ENCODE peak calls at places on chromosomes 13 and 19, in four cellular contexts. One of them, this sample, is unnamed.

GRCh38 chr19:34044011-34044410 is 128.3 kb upstream of the LSM14A start:
- DNase-seq in AG04450: no peak
- DNase-seq in CD4-positive, alpha-beta T cell: no peak
- DNase-seq in body of pancreas: no peak
- DNase-seq in this sample: no peak

GRCh38 chr13:113820813-113821651 is 42.8 kb downstream of the GAS6 start:
- DNase-seq in AG04450: peak; percentile 97
- DNase-seq in CD4-positive, alpha-beta T cell: no peak
- DNase-seq in body of pancreas: peak; percentile 44
- DNase-seq in this sample: peak; percentile 72

GRCh38 chr19:18932216-18932841 is 8.7 kb downstream of the HOMER3 start:
- DNase-seq in AG04450: no peak
- DNase-seq in CD4-positive, alpha-beta T cell: peak; percentile 86
- DNase-seq in body of pancreas: peak; percentile 57
- DNase-seq in this sample: no peak

GRCh38 chr19:45739498-45740439 is 6.5 kb downstream of the MEIOSIN start:
- DNase-seq in AG04450: no peak
- DNase-seq in CD4-positive, alpha-beta T cell: no peak
- DNase-seq in body of pancreas: no peak
- DNase-seq in this sample: no peak

GRCh38 chr13:30998548-30999140 is 66.2 kb downstream of the TEX26 start:
- DNase-seq in AG04450: peak; percentile 38
- DNase-seq in CD4-positive, alpha-beta T cell: no peak
- DNase-seq in body of pancreas: no peak
- DNase-seq in this sample: no peak

GRCh38 chr19:3067549-3067948 is 5.3 kb upstream of the TLE5 start:
- DNase-seq in AG04450: no peak
- DNase-seq in CD4-positive, alpha-beta T cell: no peak
- DNase-seq in body of pancreas: no peak
- DNase-seq in this sample: no peak

GRCh38 chr19:31300406-31300805 is 48.8 kb downstream of the TSHZ3 start:
- DNase-seq in AG04450: no peak
- DNase-seq in CD4-positive, alpha-beta T cell: no peak
- DNase-seq in body of pancreas: no peak
- DNase-seq in this sample: no peak

GRCh38 chr13:31896427-31896826 is 135.1 kb upstream of the FRY start:
- DNase-seq in AG04450: no peak
- DNase-seq in CD4-positive, alpha-beta T cell: no peak
- DNase-seq in body of pancreas: no peak
- DNase-seq in this sample: no peak

GRCh38 chr13:31807090-31807541 is 67.8 kb downstream of the RXFP2 start:
- DNase-seq in AG04450: no peak
- DNase-seq in CD4-positive, alpha-beta T cell: peak; percentile 9
- DNase-seq in body of pancreas: no peak
- DNase-seq in this sample: no peak

GRCh38 chr13:104422668-104423067 is 1356.5 kb upstream of the SLC10A2 start:
- DNase-seq in AG04450: no peak
- DNase-seq in CD4-positive, alpha-beta T cell: no peak
- DNase-seq in body of pancreas: no peak
- DNase-seq in this sample: no peak

GRCh38 chr13:87052731-87053130 is 618.4 kb upstream of the SLITRK5 start:
- DNase-seq in AG04450: no peak
- DNase-seq in CD4-positive, alpha-beta T cell: no peak
- DNase-seq in body of pancreas: no peak
- DNase-seq in this sample: no peak

GRCh38 chr13:43894438-43894837 is 14.7 kb downstream of the LACC1 start:
- DNase-seq in AG04450: no peak
- DNase-seq in CD4-positive, alpha-beta T cell: no peak
- DNase-seq in body of pancreas: no peak
- DNase-seq in this sample: no peak

GRCh38 chr19:53132231-53132991 is at the start of gene ZNF415:
- DNase-seq in AG04450: peak; percentile 41
- DNase-seq in CD4-positive, alpha-beta T cell: no peak
- DNase-seq in body of pancreas: peak; percentile 83
- DNase-seq in this sample: peak; percentile 73

GRCh38 chr19:53002479-53002878 is 11.2 kb upstream of the ERVV-1 start:
- DNase-seq in AG04450: no peak
- DNase-seq in CD4-positive, alpha-beta T cell: no peak
- DNase-seq in body of pancreas: no peak
- DNase-seq in this sample: no peak

GRCh38 chr19:2235396-2236284 is 489 bp downstream of the PLEKHJ1 start:
- DNase-seq in AG04450: no peak
- DNase-seq in CD4-positive, alpha-beta T cell: no peak
- DNase-seq in body of pancreas: peak; percentile 83
- DNase-seq in this sample: no peak

GRCh38 chr13:41547253-41548000 is 90.1 kb downstream of the RGCC start:
- DNase-seq in AG04450: no peak
- DNase-seq in CD4-positive, alpha-beta T cell: no peak
- DNase-seq in body of pancreas: peak; percentile 45
- DNase-seq in this sample: peak; percentile 69

GRCh38 chr19:38878575-38879399 is 712 bp upstream of the RINL start:
- DNase-seq in AG04450: no peak
- DNase-seq in CD4-positive, alpha-beta T cell: no peak
- DNase-seq in body of pancreas: no peak
- DNase-seq in this sample: no peak

GRCh38 chr13:29498426-29499040 is 97.0 kb downstream of the SLC7A1 start:
- DNase-seq in AG04450: no peak
- DNase-seq in CD4-positive, alpha-beta T cell: no peak
- DNase-seq in body of pancreas: peak; percentile 56
- DNase-seq in this sample: no peak

GRCh38 chr13:112117955-112118302 is 51.0 kb downstream of the SOX1 start:
- DNase-seq in AG04450: no peak
- DNase-seq in CD4-positive, alpha-beta T cell: no peak
- DNase-seq in body of pancreas: no peak
- DNase-seq in this sample: no peak

DNA sequence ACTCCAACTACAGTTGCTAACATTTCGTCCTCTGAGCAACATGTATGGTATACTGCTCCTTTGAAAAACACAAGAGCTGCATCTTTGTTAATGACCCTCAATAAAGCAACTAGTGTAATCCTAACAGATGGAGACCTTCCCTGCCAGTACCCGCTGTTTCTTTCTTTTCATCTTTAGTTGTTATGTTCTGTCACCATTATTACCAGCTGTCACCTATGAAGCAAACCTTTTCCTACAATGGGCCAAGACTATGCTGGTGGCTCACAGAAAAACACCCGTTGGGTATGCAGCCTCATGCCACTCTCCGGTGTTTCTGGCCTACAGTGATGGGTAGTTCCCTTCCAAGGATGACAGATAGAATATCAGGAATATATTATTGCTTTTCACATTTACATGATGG is 29.7 kb upstream of the CYSLTR2 start:
- DNase-seq in AG04450: no peak
- DNase-seq in CD4-positive, alpha-beta T cell: no peak
- DNase-seq in body of pancreas: no peak
- DNase-seq in this sample: peak; percentile 61
- H3K27ac ChIP-seq in AG04450: no peak overlapping the region
- H3K27ac ChIP-seq in CD4-positive, alpha-beta T cell: no peak overlapping the region
- H3K27ac ChIP-seq in body of pancreas: no peak overlapping the region
- H3K27ac ChIP-seq in this sample: no peak overlapping the region

DNA sequence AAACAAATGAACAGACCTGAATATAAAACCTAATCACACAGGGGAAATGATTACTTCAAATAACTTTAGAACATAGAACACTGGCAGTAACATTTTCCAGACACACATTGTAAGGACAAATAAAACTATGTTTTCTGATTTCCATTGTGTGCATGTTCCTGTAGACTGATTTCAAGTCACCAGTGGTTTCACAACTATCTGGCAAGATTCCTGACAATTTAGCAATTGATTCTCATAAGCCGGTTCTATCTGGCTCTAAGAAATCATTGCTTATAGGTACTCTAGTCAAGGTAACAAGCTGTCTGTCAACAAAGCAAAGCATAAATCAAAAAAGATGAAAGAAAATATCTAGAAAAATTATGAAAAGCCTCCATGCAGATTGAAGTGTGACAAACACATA is 19.6 kb upstream of the PCCA start:
- DNase-seq in AG04450: no peak
- DNase-seq in CD4-positive, alpha-beta T cell: no peak
- DNase-seq in body of pancreas: peak; percentile 16
- DNase-seq in this sample: no peak
- H3K27ac ChIP-seq in AG04450: no peak overlapping the region
- H3K27ac ChIP-seq in CD4-positive, alpha-beta T cell: no peak overlapping the region
- H3K27ac ChIP-seq in body of pancreas: no peak overlapping the region
- H3K27ac ChIP-seq in this sample: no peak overlapping the region

DNA sequence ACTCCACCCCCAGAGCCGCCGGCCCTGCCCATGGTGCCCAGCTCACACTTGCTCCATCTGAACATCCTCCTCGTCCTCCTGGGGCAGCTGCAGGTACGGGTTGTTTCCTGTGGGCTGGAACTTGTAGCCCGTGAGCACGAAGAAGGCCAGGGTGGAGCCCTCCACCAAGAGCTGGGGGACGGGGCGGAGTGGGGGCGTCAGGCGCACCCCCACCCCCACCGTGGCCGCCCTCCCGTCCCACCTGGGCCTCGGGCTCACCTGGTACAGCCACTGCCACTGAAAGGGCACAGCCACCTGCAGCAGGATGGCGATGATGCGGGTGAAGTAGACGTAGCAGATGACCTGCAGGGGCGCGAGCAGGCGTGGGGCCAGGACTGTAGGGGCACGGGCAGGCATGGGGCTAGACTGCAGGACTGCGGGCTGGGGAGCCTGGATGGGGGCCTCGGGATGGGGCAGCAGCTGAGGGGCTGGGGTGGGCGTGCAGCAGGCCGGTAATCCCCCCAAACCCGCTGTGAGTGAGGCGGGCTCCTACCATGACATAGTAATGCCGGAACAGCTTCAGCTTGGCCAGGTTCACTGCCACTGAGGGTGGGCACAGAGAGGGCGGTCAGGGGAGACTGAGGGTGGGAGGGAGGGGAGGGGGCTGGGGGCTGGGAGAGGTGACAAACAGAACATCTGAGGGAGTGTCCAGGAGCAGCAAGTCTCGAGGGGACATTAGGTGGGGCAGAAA is 6.3 kb downstream of the GPR108 start:
- DNase-seq in AG04450: no peak
- DNase-seq in CD4-positive, alpha-beta T cell: no peak
- DNase-seq in body of pancreas: no peak
- DNase-seq in this sample: no peak
- H3K27ac ChIP-seq in AG04450: no peak overlapping the region
- H3K27ac ChIP-seq in CD4-positive, alpha-beta T cell: no peak overlapping the region
- H3K27ac ChIP-seq in body of pancreas: no peak overlapping the region
- H3K27ac ChIP-seq in this sample: no peak overlapping the region

GRCh38 chr19:41957838-41958366 is 1.2 kb downstream of the RABAC1 start:
- DNase-seq in AG04450: peak; percentile 46
- DNase-seq in CD4-positive, alpha-beta T cell: no peak
- DNase-seq in body of pancreas: peak; percentile 86
- DNase-seq in this sample: no peak
- H3K27ac ChIP-seq in AG04450: peak overlapping the region; percentile 95
- H3K27ac ChIP-seq in CD4-positive, alpha-beta T cell: peak overlapping the region; percentile 81
- H3K27ac ChIP-seq in body of pancreas: peak overlapping the region; percentile 85
- H3K27ac ChIP-seq in this sample: peak overlapping the region; percentile 58